ENCODE peak calls at places on chromosomes 6 and 20, in six cellular contexts. H is tibial nerve, P is heart right ventricle, R is mucosa of descending colon, A is astrocyte of the spinal cord, X is A673. Q is an unnamed sample.

GRCh38 chr6:66376021-66376420 is 669.0 kb upstream of the EYS start:
- DNase-seq in H (no peak), A (peak), R (no peak), X (no peak), P (no peak), Q (no peak)

GRCh38 chr6:158970640-158971291 is 29.2 kb downstream of the RSPH3 start:
- DNase-seq in H (no peak), R (no peak), P (no peak), A (no peak), X (no peak), Q (no peak)

GRCh38 chr6:6915813-6916547 is 191.8 kb upstream of the RREB1 start:
- DNase-seq in P (peak), A (peak), R (no peak), X (no peak), H (peak), Q (no peak)

GRCh38 chr6:2872417-2873358 is 30.4 kb downstream of the SERPINB9 start:
- DNase-seq in H (no peak), P (no peak), A (no peak), R (no peak), X (no peak), Q (no peak)

GRCh38 chr6:3873051-3873450 is 23.9 kb downstream of the FAM50B start:
- DNase-seq in R (no peak), P (no peak), H (no peak), X (no peak), A (no peak), Q (no peak)

GRCh38 chr6:117110737-117111136 is 154.6 kb upstream of the VGLL2 start:
- DNase-seq in A (no peak), P (no peak), R (no peak), X (no peak), H (no peak), Q (no peak)

GRCh38 chr6:28589234-28589951 is 63.7 kb downstream of the GPX5 start:
- DNase-seq in X (peak), H (peak), P (no peak), R (no peak), A (peak), Q (no peak)

GRCh38 chr20:45817652-45818194 is 5.3 kb downstream of the UBE2C start:
- DNase-seq in X (no peak), R (no peak), H (peak), A (peak), P (no peak), Q (no peak)

GRCh38 chr6:25312703-25313102 is 33.5 kb downstream of the CARMIL1 start:
- DNase-seq in X (peak), P (no peak), H (no peak), A (peak), R (no peak), Q (no peak)

GRCh38 chr6:147567141-147567805 is 58.8 kb downstream of the SAMD5 start:
- DNase-seq in R (no peak), H (no peak), P (no peak), X (no peak), A (no peak), Q (no peak)

GRCh38 chr20:17752452-17752851 is 52.7 kb downstream of the BANF2 start:
- DNase-seq in X (no peak), A (no peak), P (no peak), R (no peak), H (no peak), Q (no peak)

GRCh38 chr6:152146385-152146784 is 338.9 kb downstream of the ESR1 start:
- DNase-seq in H (no peak), R (no peak), X (no peak), P (no peak), A (peak), Q (no peak)

GRCh38 chr6:10855233-10855632 is 16.9 kb upstream of the MAK start:
- DNase-seq in H (no peak), R (no peak), X (no peak), P (no peak), A (no peak), Q (no peak)

GRCh38 chr6:16313732-16314131 is 75.3 kb downstream of the GMPR start:
- DNase-seq in R (no peak), A (no peak), H (no peak), P (no peak), X (no peak), Q (no peak)

GRCh38 chr6:54465649-54466300 is 157.5 kb downstream of the TINAG start:
- DNase-seq in H (no peak), R (no peak), P (no peak), X (peak), A (no peak), Q (no peak)

GRCh38 chr20:64176548-64177419 is 12.5 kb downstream of the MYT1 start:
- DNase-seq in H (no peak), P (no peak), X (no peak), A (no peak), R (no peak), Q (no peak)

GRCh38 chr6:148448371-148449010 is 105.9 kb downstream of the SASH1 start:
- DNase-seq in A (no peak), X (no peak), R (no peak), P (no peak), H (no peak), Q (no peak)

GRCh38 chr20:22525821-22526220 is 58.6 kb downstream of the FOXA2 start:
- DNase-seq in A (no peak), R (no peak), X (no peak), H (no peak), P (no peak), Q (no peak)

GRCh38 chr6:90045535-90045934 is 151.3 kb downstream of the GJA10 start:
- DNase-seq in R (no peak), P (no peak), H (no peak), A (peak), X (no peak), Q (no peak)

GRCh38 chr6:151143337-151143736 is 96.4 kb upstream of the AKAP12 start:
- DNase-seq in P (no peak), A (no peak), H (no peak), R (no peak), X (no peak), Q (no peak)

DNA sequence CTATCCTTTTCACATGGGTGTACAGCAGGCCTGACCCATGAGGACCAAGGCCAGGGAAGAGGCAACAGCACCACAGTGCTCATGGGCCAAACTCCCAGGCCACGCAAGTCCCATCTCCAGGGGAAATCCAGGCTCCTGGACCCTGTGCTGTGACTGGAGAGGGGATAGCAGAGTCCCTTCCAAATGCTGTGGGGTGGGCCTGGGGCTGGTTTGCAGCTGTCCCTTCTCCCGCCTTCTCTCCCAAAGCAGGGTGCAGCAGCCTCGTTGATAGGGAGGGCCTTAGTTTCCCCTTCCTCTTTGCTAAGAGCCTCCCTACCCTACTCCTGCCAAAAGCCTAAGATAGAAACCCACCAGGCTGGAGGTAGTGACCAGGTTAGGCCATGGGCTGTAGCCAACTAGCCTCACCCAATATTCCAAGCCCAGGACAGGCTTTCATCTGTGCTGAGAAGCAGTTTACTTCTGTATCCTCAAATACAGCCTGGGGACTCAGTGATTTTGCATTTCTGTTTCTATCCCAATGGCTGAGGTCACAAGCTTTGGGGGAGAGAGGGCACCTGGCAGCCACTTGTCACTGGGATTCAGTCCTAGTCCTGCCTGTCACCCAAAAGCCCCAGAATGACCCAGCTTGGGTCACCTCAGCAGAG is 1.4 kb downstream of the CTSZ start:
- DNase-seq in A (no peak), H (no peak), P (no peak), X (no peak), R (no peak), Q (no peak)
- TF ChIP-seq CTCF in A (no peak), H (no peak), P (no peak), X (no peak), R (no peak), Q (no peak)

DNA sequence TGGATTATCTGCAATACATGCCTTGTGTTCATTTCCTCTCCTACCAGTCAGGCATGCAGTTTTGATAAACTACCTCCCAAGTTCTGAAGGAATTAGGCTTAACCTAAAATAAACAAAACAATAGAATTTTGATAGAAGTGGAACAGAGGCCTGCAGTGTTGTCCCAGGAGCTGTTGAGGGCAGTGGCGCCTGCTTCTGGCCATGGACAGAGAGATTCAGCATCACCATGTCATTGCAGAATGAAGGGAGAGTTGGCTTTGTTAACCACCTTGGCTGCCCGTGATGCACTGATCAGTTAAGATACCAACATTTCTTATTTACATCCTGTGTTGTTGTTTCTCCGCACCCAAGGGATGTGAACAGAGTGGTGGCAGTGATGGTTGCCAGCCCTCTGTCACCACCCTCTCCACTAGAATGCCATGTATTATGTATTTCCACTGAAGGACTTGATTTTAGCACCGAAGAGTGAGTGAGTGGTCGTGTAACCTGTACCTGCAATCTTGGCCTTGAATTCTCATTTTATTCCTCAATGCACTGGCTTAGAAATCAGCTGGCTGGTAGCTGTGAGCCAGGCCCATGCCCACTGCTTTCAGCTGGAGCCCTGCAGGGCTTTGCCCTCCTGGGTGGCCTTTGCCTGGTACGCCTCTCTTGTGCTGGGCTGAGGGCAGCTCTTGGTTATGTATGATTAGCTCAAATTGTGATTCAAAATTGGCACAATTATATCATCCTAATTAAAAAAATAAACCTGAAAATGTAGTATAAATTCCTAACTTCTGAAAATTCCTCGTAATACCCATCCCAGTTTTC is 56.5 kb downstream of the SHLD1 start:
- DNase-seq in P (no peak), H (no peak), A (no peak), R (no peak), X (no peak), Q (no peak)
- TF ChIP-seq CTCF in P (no peak), H (no peak), A (peak), R (no peak), X (peak), Q (no peak)

GRCh38 chr20:1119524-1119923 is 1.1 kb downstream of the PSMF1 start:
- DNase-seq in H (no peak), X (no peak), A (no peak), P (no peak), R (no peak), Q (no peak)

GRCh38 chr20:1119128-1119505 is 715 bp downstream of the PSMF1 start:
- DNase-seq in R (no peak), A (no peak), P (no peak), H (no peak), X (no peak), Q (no peak)

GRCh38 chr20:1118004-1118335 is 432 bp upstream of the PSMF1 start:
- DNase-seq in A (no peak), R (no peak), H (no peak), X (no peak), P (no peak), Q (no peak)

GRCh38 chr20:1121439-1121838 is 3.0 kb downstream of the PSMF1 start:
- DNase-seq in H (no peak), A (no peak), X (no peak), P (no peak), R (no peak), Q (no peak)

DNA sequence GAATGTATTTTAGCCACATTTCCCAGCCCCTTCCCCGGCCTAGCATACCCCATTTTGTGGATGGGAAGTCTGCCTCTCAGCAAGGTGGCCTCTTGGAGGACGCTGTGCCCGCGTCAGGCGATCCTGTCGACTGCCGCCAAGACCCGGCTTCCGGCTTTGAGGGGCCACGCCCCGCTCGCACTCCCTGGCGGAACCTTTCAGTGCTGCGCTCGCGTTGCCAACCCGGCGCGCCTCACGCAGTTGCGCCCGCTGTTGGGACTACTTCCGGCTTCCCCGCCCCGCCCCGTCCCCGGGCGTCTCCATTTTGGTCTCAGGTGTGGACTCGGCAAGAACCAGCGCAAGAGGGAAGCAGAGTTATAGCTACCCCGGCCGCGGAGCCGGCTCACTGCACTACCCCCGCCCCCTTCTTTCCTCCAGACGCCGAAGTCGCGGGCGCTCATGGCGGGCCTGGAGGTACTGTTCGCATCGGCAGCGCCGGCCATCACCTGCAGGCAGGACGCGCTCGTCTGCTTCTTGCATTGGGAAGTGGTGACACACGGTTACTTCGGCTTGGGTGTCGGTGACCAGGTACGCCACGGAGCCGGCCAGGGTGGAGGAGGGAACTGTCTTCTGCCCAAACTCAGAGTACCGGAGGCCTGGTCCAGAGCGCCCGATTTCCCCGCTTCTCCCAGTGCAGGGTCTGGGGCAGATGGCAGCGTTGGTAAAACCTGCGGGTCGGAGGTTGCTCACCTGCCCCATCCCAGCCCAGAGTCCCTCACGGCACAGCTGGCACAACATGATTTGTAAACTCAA is at the start of gene PSMF1:
- DNase-seq in X (peak), H (peak), A (peak), R (peak), P (peak), Q (peak)
- TF ChIP-seq CTCF in X (no peak), H (no peak), A (no peak), R (peak), P (no peak), Q (no peak)

GRCh38 chr20:62702886-62703852 is 5.5 kb upstream of the NTSR1 start:
- DNase-seq in X (peak), R (peak), H (no peak), P (peak), A (peak), Q (no peak)
- TF ChIP-seq CTCF in X (no peak), R (no peak), H (no peak), P (no peak), A (peak), Q (no peak)

GRCh38 chr6:168050861-168051586 is 28.0 kb downstream of the FRMD1 start:
- DNase-seq in A (no peak), P (no peak), X (peak), R (peak), H (no peak), Q (no peak)
- TF ChIP-seq CTCF in A (peak), P (no peak), X (peak), R (no peak), H (no peak), Q (no peak)

DNA sequence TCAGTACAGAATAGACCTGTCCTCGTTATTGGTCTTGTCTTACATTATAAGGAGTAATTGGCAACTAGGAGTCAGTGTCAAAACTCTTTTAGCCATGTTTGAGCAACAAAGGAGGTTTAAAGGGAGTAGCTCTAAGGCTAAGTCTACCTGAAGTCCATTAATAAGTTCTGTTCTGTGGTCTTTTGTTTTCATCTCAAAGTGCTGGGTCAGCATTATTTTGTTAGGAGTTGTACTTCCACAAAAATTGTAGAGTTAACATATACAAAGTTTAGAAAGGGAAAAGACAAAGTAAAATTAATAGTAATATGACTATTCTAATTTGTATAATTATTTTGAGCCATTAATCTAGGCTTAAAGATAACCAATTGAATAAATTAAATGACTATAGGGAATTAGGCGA is 12.7 kb upstream of the SENP6 start:
- DNase-seq in H (no peak), X (no peak), A (no peak), R (no peak), P (no peak), Q (no peak)
- TF ChIP-seq CTCF in H (no peak), X (no peak), A (no peak), R (no peak), P (no peak), Q (no peak)

GRCh38 chr6:33427585-33428218 is 7.8 kb downstream of the SYNGAP1 start:
- DNase-seq in P (peak), A (no peak), R (peak), X (peak), H (no peak), Q (peak)
- TF ChIP-seq CTCF in P (no peak), A (no peak), R (no peak), X (no peak), H (no peak), Q (no peak)

GRCh38 chr6:139291813-139292619 is at the start of gene TXLNB:
- DNase-seq in A (peak), P (peak), X (no peak), H (peak), R (peak), Q (no peak)
- TF ChIP-seq CTCF in A (no peak), P (no peak), X (no peak), H (no peak), R (no peak), Q (no peak)

DNA sequence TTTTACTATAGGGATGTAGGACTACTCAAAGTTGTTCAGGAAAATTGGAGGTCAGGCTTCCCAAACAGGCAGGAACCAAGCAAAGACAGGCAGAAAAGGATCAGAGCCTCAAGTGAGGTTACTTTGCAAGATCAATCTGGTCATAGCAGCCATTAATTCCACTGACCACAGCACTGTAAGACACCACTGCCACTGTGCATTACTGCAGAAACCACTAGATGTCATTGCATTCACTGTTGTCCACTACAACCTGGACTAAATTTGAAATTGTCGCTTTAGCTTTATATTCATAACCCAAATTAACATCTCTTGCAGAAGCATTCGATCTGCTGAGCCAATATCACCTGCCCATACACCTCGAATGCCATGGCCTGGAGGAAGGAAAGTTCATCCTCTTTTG is 126.9 kb upstream of the UFL1 start:
- DNase-seq in X (no peak), R (no peak), A (no peak), H (no peak), P (no peak), Q (no peak)
- TF ChIP-seq CTCF in X (peak), R (no peak), A (peak), H (no peak), P (no peak), Q (no peak)

GRCh38 chr6:227074-227782 is 65.1 kb upstream of the DUSP22 start:
- DNase-seq in H (no peak), R (no peak), X (no peak), A (no peak), P (no peak), Q (no peak)
- TF ChIP-seq CTCF in H (no peak), R (no peak), X (peak), A (peak), P (no peak), Q (no peak)

Q was measured in activated B cell treated with CpG ODN at 0.5 μM for 24 hours.